ENCODE peak calls at places on chromosomes 7 and 10, in nine cellular contexts. F, O, M, Q, Y, J, H, V and G are unnamed samples.

GRCh38 chr7:15214981-15215380 is 312.4 kb upstream of the DGKB start:
- DNase-seq in F (no peak), O (no peak), M (no peak), Q (no peak), Y (no peak), J (no peak), H (no peak), V (no peak), G (no peak)

GRCh38 chr7:54729096-54729495 is 29.9 kb downstream of the SEC61G start:
- DNase-seq in F (no peak), O (no peak), M (no peak), Q (no peak), Y (no peak), J (no peak), H (no peak), V (no peak), G (no peak)

GRCh38 chr7:54839538-54840213 is 80.7 kb upstream of the SEC61G start:
- DNase-seq in F (no peak), O (no peak), M (peak), Q (no peak), Y (peak), J (peak), H (peak), V (no peak), G (peak)

GRCh38 chr10:107264742-107265141 is 100.2 kb upstream of the SORCS1 start:
- DNase-seq in F (no peak), O (no peak), M (no peak), Q (no peak), Y (no peak), J (no peak), H (no peak), V (no peak), G (no peak)

GRCh38 chr7:101170617-101171441 is 5.5 kb upstream of the VGF start:
- DNase-seq in F (no peak), O (no peak), M (no peak), Q (no peak), Y (no peak), J (no peak), H (no peak), V (no peak), G (no peak)

GRCh38 chr10:33661580-33662269 is 327.3 kb upstream of the NRP1 start:
- DNase-seq in F (peak), O (no peak), M (peak), Q (peak), Y (peak), J (peak), H (peak), V (no peak), G (peak)

GRCh38 chr7:151079199-151079910 is 1.3 kb downstream of the FASTK start:
- DNase-seq in F (no peak), O (no peak), M (no peak), Q (no peak), Y (no peak), J (no peak), H (no peak), V (no peak), G (no peak)

GRCh38 chr10:78830062-78830974 is 238.4 kb upstream of the ZMIZ1 start:
- DNase-seq in F (no peak), O (no peak), M (peak), Q (no peak), Y (no peak), J (no peak), H (no peak), V (no peak), G (no peak)

GRCh38 chr7:130444230-130444629 is 3.4 kb upstream of the CEP41 start:
- DNase-seq in F (no peak), O (no peak), M (no peak), Q (no peak), Y (no peak), J (no peak), H (no peak), V (no peak), G (no peak)

GRCh38 chr10:121449457-121450045 is 148.7 kb downstream of the FGFR2 start:
- DNase-seq in F (no peak), O (no peak), M (no peak), Q (no peak), Y (no peak), J (no peak), H (no peak), V (no peak), G (no peak)

GRCh38 chr7:9672518-9672917 is 1239.1 kb downstream of the NXPH1 start:
- DNase-seq in F (no peak), O (no peak), M (no peak), Q (no peak), Y (no peak), J (no peak), H (no peak), V (no peak), G (no peak)

GRCh38 chr7:127821146-127821545 is 169.2 kb downstream of the SND1 start:
- DNase-seq in F (no peak), O (no peak), M (no peak), Q (no peak), Y (no peak), J (no peak), H (no peak), V (no peak), G (no peak)

GRCh38 chr10:102633848-102634247 is 10.4 kb upstream of the TRIM8 start:
- DNase-seq in F (no peak), O (no peak), M (no peak), Q (no peak), Y (peak), J (no peak), H (no peak), V (no peak), G (no peak)

GRCh38 chr7:66261941-66262340 is 56.8 kb downstream of the TPST1 start:
- DNase-seq in F (no peak), O (no peak), M (no peak), Q (no peak), Y (no peak), J (no peak), H (no peak), V (no peak), G (no peak)

GRCh38 chr7:48182736-48183369 is 11.6 kb downstream of the ABCA13 start:
- DNase-seq in F (no peak), O (no peak), M (peak), Q (no peak), Y (no peak), J (no peak), H (no peak), V (no peak), G (no peak)

GRCh38 chr7:137206770-137207169 is 136.8 kb downstream of the PTN start:
- DNase-seq in F (no peak), O (no peak), M (no peak), Q (no peak), Y (no peak), J (no peak), H (no peak), V (no peak), G (no peak)

GRCh38 chr10:113133497-113133896 is 183.4 kb downstream of the TCF7L2 start:
- DNase-seq in F (no peak), O (no peak), M (peak), Q (no peak), Y (no peak), J (no peak), H (no peak), V (no peak), G (no peak)

GRCh38 chr7:94382746-94383145 is 11.9 kb upstream of the COL1A2 start:
- DNase-seq in F (no peak), O (no peak), M (peak), Q (no peak), Y (no peak), J (no peak), H (no peak), V (no peak), G (no peak)

GRCh38 chr7:29141981-29142380 is 4.4 kb downstream of the CPVL start:
- DNase-seq in F (no peak), O (no peak), M (no peak), Q (no peak), Y (no peak), J (no peak), H (no peak), V (no peak), G (no peak)

GRCh38 chr10:58467931-58468635 is 44.6 kb upstream of the BICC1 start:
- DNase-seq in F (no peak), O (no peak), M (no peak), Q (no peak), Y (no peak), J (no peak), H (no peak), V (no peak), G (no peak)

GRCh38 chr10:86857097-86857825 is 100.2 kb downstream of the MMRN2 start:
- DNase-seq in F (no peak), O (no peak), M (no peak), Q (no peak), Y (no peak), J (no peak), H (no peak), V (no peak), G (no peak)

GRCh38 chr7:117478796-117479479 is 887 bp upstream of the CFTR start:
- DNase-seq in F (no peak), O (no peak), M (peak), Q (no peak), Y (no peak), J (no peak), H (no peak), V (no peak), G (no peak)

GRCh38 chr10:78727728-78728127 is 341.0 kb upstream of the ZMIZ1 start:
- DNase-seq in F (peak), O (no peak), M (no peak), Q (no peak), Y (no peak), J (no peak), H (no peak), V (no peak), G (no peak)

GRCh38 chr10:119029613-119030420 is at the start of gene NANOS1:
- DNase-seq in F (no peak), O (no peak), M (no peak), Q (no peak), Y (no peak), J (peak), H (no peak), V (no peak), G (no peak)

GRCh38 chr7:751826-752225 is 24.7 kb upstream of the PRKAR1B start:
- DNase-seq in F (no peak), O (no peak), M (no peak), Q (no peak), Y (no peak), J (no peak), H (no peak), V (no peak), G (peak)

GRCh38 chr7:85023066-85023687 is 163.7 kb downstream of the SEMA3D start:
- DNase-seq in F (peak), O (no peak), M (peak), Q (peak), Y (no peak), J (peak), H (peak), V (peak), G (no peak)

GRCh38 chr7:138932870-138933269 is 48.3 kb downstream of the KIAA1549 start:
- DNase-seq in F (no peak), O (no peak), M (no peak), Q (no peak), Y (no peak), J (no peak), H (no peak), V (no peak), G (no peak)

GRCh38 chr7:142139597-142140501 is 28.3 kb downstream of the MGAM2 start:
- DNase-seq in F (no peak), O (no peak), M (no peak), Q (no peak), Y (no peak), J (no peak), H (no peak), V (no peak), G (no peak)

GRCh38 chr10:29554660-29555059 is 80.1 kb downstream of the SVIL start:
- DNase-seq in F (no peak), O (no peak), M (peak), Q (no peak), Y (no peak), J (no peak), H (no peak), V (no peak), G (no peak)

GRCh38 chr10:124184208-124184820 is 90.9 kb upstream of the CHST15 start:
- DNase-seq in F (no peak), O (no peak), M (no peak), Q (no peak), Y (no peak), J (no peak), H (no peak), V (no peak), G (no peak)

GRCh38 chr10:130967784-130968183 is 343.7 kb downstream of the TCERG1L start:
- DNase-seq in F (peak), O (no peak), M (no peak), Q (no peak), Y (no peak), J (no peak), H (no peak), V (no peak), G (no peak)

GRCh38 chr10:121648078-121648477 is 49.8 kb upstream of the FGFR2 start:
- DNase-seq in F (no peak), O (no peak), M (no peak), Q (no peak), Y (no peak), J (no peak), H (no peak), V (no peak), G (no peak)

GRCh38 chr7:103101543-103101942 is 26.6 kb downstream of the ARMC10 start:
- DNase-seq in F (no peak), O (no peak), M (no peak), Q (no peak), Y (no peak), J (no peak), H (no peak), V (no peak), G (no peak)

GRCh38 chr10:126569513-126570447 is 100.7 kb downstream of the C10orf90 start:
- DNase-seq in F (no peak), O (no peak), M (peak), Q (no peak), Y (no peak), J (peak), H (no peak), V (no peak), G (no peak)

GRCh38 chr7:1241510-1242128 is 8.9 kb downstream of the UNCX start:
- DNase-seq in F (no peak), O (no peak), M (no peak), Q (no peak), Y (peak), J (no peak), H (no peak), V (no peak), G (no peak)

GRCh38 chr7:74575083-74575803 is 82.3 kb upstream of the GTF2I start:
- DNase-seq in F (no peak), O (no peak), M (peak), Q (no peak), Y (no peak), J (no peak), H (peak), V (no peak), G (no peak)

GRCh38 chr10:74058658-74059057 is 60.7 kb downstream of the VCL start:
- DNase-seq in F (peak), O (no peak), M (peak), Q (peak), Y (no peak), J (no peak), H (no peak), V (peak), G (no peak)

GRCh38 chr10:2938869-2939268 is 128.5 kb upstream of the PFKP start:
- DNase-seq in F (no peak), O (no peak), M (no peak), Q (no peak), Y (no peak), J (no peak), H (no peak), V (no peak), G (no peak)

GRCh38 chr10:93875032-93875358 is 18.8 kb upstream of the SLC35G1 start:
- DNase-seq in F (no peak), O (no peak), M (no peak), Q (no peak), Y (no peak), J (no peak), H (no peak), V (no peak), G (no peak)